ENCODE peak calls at places on chromosomes 12 and 14, in eight cellular contexts. G is Right ventricle myocardium inferior; R is CD4-positive, alpha-beta memory T cell; O is NCI-H1436; E is activated CD4-positive, alpha-beta T cell treated with anti-CD3 and anti-CD28 coated beads, Interleukin-2, amount 10 ng/mL, durations not matched to agents 7 days and 5 days; S is nucleus accumbens; K is CD4-positive, alpha-beta T cell; V is activated T-helper 1 cell treated with anti-CD3 and anti-CD28 coated beads, Interleukin-2, amount 50 U/mL, for 16 hours. W is an unnamed sample.

GRCh38 chr12:52278931-52279682 is 4.7 kb downstream of the KRT86 start:
- DNase-seq in G (peak), R (peak), O (peak), E (peak), S (peak), K (peak), V (peak), W (peak)

GRCh38 chr14:103894034-103894722 is 34.1 kb upstream of the TDRD9 start:
- DNase-seq in G (peak), R (no peak), O (no peak), E (no peak), S (no peak), K (no peak), V (no peak), W (no peak)

GRCh38 chr14:99072956-99073355 is 199.0 kb downstream of the BCL11B start:
- DNase-seq in G (no peak), R (no peak), O (no peak), E (no peak), S (no peak), K (no peak), V (no peak), W (no peak)

GRCh38 chr12:6377667-6377994 is 2.3 kb upstream of the SCNN1A start:
- DNase-seq in G (no peak), R (no peak), O (no peak), E (no peak), S (no peak), K (no peak), V (no peak), W (no peak)

GRCh38 chr12:131583085-131583712 is 127.7 kb upstream of the SFSWAP start:
- DNase-seq in G (no peak), R (no peak), O (no peak), E (no peak), S (no peak), K (no peak), V (no peak), W (no peak)

GRCh38 chr14:29262979-29263378 is 496.4 kb downstream of the FOXG1 start:
- DNase-seq in G (no peak), R (no peak), O (no peak), E (no peak), S (no peak), K (no peak), V (no peak), W (no peak)

GRCh38 chr14:93729993-93730392 is 58.3 kb downstream of the PRIMA1 start:
- DNase-seq in G (no peak), R (no peak), O (no peak), E (no peak), S (peak), K (no peak), V (no peak), W (no peak)

GRCh38 chr12:122371475-122372045 is 50.9 kb downstream of the CLIP1 start:
- DNase-seq in G (no peak), R (no peak), O (no peak), E (no peak), S (no peak), K (no peak), V (no peak), W (no peak)

GRCh38 chr12:28602760-28603638 is 412.7 kb downstream of the CCDC91 start:
- DNase-seq in G (no peak), R (no peak), O (no peak), E (no peak), S (no peak), K (no peak), V (no peak), W (no peak)

GRCh38 chr14:73815849-73816816 is 35.5 kb upstream of the PTGR2 start:
- DNase-seq in G (no peak), R (no peak), O (no peak), E (no peak), S (no peak), K (no peak), V (no peak), W (no peak)

GRCh38 chr12:82596484-82596883 is 90.2 kb upstream of the TMTC2 start:
- DNase-seq in G (no peak), R (no peak), O (peak), E (no peak), S (no peak), K (no peak), V (no peak), W (peak)

GRCh38 chr12:45121224-45121623 is 70.3 kb upstream of the DBX2 start:
- DNase-seq in G (no peak), R (no peak), O (no peak), E (no peak), S (no peak), K (no peak), V (no peak), W (no peak)

GRCh38 chr12:95214466-95214865 is 2.8 kb downstream of the FGD6 start:
- DNase-seq in G (no peak), R (no peak), O (no peak), E (no peak), S (no peak), K (no peak), V (no peak), W (no peak)

GRCh38 chr12:1972856-1973317 is 31.4 kb downstream of the DCP1B start:
- DNase-seq in G (no peak), R (no peak), O (no peak), E (no peak), S (no peak), K (no peak), V (no peak), W (no peak)

GRCh38 chr12:56521590-56522371 is at the start of gene RBMS2:
- DNase-seq in G (peak), R (peak), O (peak), E (peak), S (peak), K (peak), V (no peak), W (peak)

GRCh38 chr12:46174061-46174662 is 94.7 kb downstream of the SLC38A1 start:
- DNase-seq in G (no peak), R (no peak), O (no peak), E (no peak), S (no peak), K (no peak), V (no peak), W (no peak)

GRCh38 chr14:73823339-73823885 is 28.2 kb upstream of the PTGR2 start:
- DNase-seq in G (no peak), R (no peak), O (no peak), E (no peak), S (no peak), K (no peak), V (no peak), W (no peak)

GRCh38 chr12:10354502-10354901 is 35.3 kb downstream of the KLRK1 start:
- DNase-seq in G (peak), R (no peak), O (no peak), E (no peak), S (no peak), K (no peak), V (no peak), W (no peak)

GRCh38 chr14:76829650-76830421 is 3.6 kb downstream of the LRRC74A start:
- DNase-seq in G (peak), R (no peak), O (no peak), E (no peak), S (peak), K (no peak), V (no peak), W (no peak)

GRCh38 chr14:101065696-101066694 is 162.5 kb upstream of the RTL1 start:
- DNase-seq in G (no peak), R (no peak), O (no peak), E (no peak), S (no peak), K (no peak), V (no peak), W (no peak)

GRCh38 chr12:49357099-49357678 is 10.1 kb upstream of the SPATS2 start:
- DNase-seq in G (no peak), R (no peak), O (no peak), E (no peak), S (no peak), K (no peak), V (no peak), W (no peak)

GRCh38 chr14:30354439-30354838 is 204.5 kb upstream of the G2E3 start:
- DNase-seq in G (no peak), R (no peak), O (peak), E (no peak), S (no peak), K (no peak), V (no peak), W (no peak)

GRCh38 chr12:119410396-119410795 is 75.9 kb downstream of the CCDC60 start:
- DNase-seq in G (no peak), R (no peak), O (no peak), E (no peak), S (no peak), K (no peak), V (no peak), W (no peak)

GRCh38 chr14:21496453-21496852 is 14.7 kb downstream of the METTL3 start:
- DNase-seq in G (no peak), R (no peak), O (no peak), E (no peak), S (no peak), K (no peak), V (no peak), W (no peak)

GRCh38 chr12:59715434-59715833 is 119.6 kb downstream of the SLC16A7 start:
- DNase-seq in G (no peak), R (no peak), O (no peak), E (no peak), S (no peak), K (no peak), V (no peak), W (no peak)

GRCh38 chr14:94357166-94357565 is 31.2 kb downstream of the SERPINA1 start:
- DNase-seq in G (no peak), R (no peak), O (no peak), E (no peak), S (no peak), K (no peak), V (no peak), W (no peak)

GRCh38 chr14:70013269-70013873 is 134.2 kb downstream of the SMOC1 start:
- DNase-seq in G (no peak), R (no peak), O (no peak), E (peak), S (no peak), K (no peak), V (no peak), W (no peak)

GRCh38 chr12:79069009-79069408 is 204.4 kb downstream of the SYT1 start:
- DNase-seq in G (no peak), R (no peak), O (no peak), E (no peak), S (no peak), K (no peak), V (no peak), W (no peak)

GRCh38 chr14:52124791-52125661 is 56.2 kb upstream of the NID2 start:
- DNase-seq in G (no peak), R (no peak), O (peak), E (no peak), S (no peak), K (no peak), V (no peak), W (peak)

GRCh38 chr12:59444932-59445331 is 150.9 kb upstream of the SLC16A7 start:
- DNase-seq in G (no peak), R (no peak), O (no peak), E (peak), S (no peak), K (peak), V (no peak), W (no peak)

GRCh38 chr14:104005489-104005888 is 63.2 kb upstream of the RD3L start:
- DNase-seq in G (no peak), R (no peak), O (no peak), E (no peak), S (no peak), K (no peak), V (no peak), W (no peak)

GRCh38 chr12:46825526-46826414 is at the start of gene SLC38A4:
- DNase-seq in G (peak), R (no peak), O (no peak), E (no peak), S (no peak), K (no peak), V (no peak), W (no peak)

GRCh38 chr14:89625988-89626806 is 209.2 kb upstream of the FOXN3 start:
- DNase-seq in G (no peak), R (no peak), O (no peak), E (no peak), S (no peak), K (no peak), V (no peak), W (peak)

GRCh38 chr14:76957224-76957881 is 71.2 kb downstream of the IRF2BPL start:
- DNase-seq in G (no peak), R (peak), O (no peak), E (no peak), S (no peak), K (no peak), V (no peak), W (peak)

GRCh38 chr12:3820122-3820521 is 53.1 kb downstream of the PARP11 start:
- DNase-seq in G (no peak), R (no peak), O (no peak), E (no peak), S (no peak), K (no peak), V (no peak), W (no peak)

GRCh38 chr12:9372202-9372601 is 164.0 kb upstream of the PZP start:
- DNase-seq in G (no peak), R (no peak), O (no peak), E (no peak), S (no peak), K (no peak), V (no peak), W (no peak)

GRCh38 chr12:41910578-41911331 is 233.9 kb downstream of the GXYLT1 start:
- DNase-seq in G (no peak), R (no peak), O (no peak), E (no peak), S (no peak), K (no peak), V (no peak), W (no peak)

GRCh38 chr14:86129426-86129825 is 599.5 kb downstream of the FLRT2 start:
- DNase-seq in G (no peak), R (no peak), O (no peak), E (no peak), S (no peak), K (no peak), V (no peak), W (no peak)

W was measured in NCI-H187.